ENCODE peak calls at places on chromosomes 6 and 20, in seven cellular contexts. C is lower leg skin, S is RWPE1, V is iPS DF 19.7, X is NCI-H460, F is midbrain, Y is stomach. O is an unnamed sample.

GRCh38 chr6:41678511-41679084 is 40.3 kb downstream of the MDFI start:
- DNase-seq in C (no peak), S (no peak), V (no peak), X (no peak), F (no peak), Y (no peak), O (no peak)

GRCh38 chr6:37123957-37124729 is 45.8 kb upstream of the PIM1 start:
- DNase-seq in C (no peak), S (no peak), V (no peak), X (no peak), F (no peak), Y (no peak), O (no peak)

GRCh38 chr6:158909938-158910337 is 90.1 kb downstream of the RSPH3 start:
- DNase-seq in C (no peak), S (no peak), V (peak; percentile 25), X (no peak), F (no peak), Y (no peak), O (peak; percentile 33)

GRCh38 chr6:35605600-35605999 is 83.1 kb downstream of the FKBP5 start:
- DNase-seq in C (no peak), S (no peak), V (no peak), X (no peak), F (no peak), Y (no peak), O (no peak)

GRCh38 chr6:131116755-131117360 is 18.4 kb upstream of the AKAP7 start:
- DNase-seq in C (no peak), S (peak; percentile 44), V (no peak), X (peak; percentile 38), F (peak; percentile 50), Y (no peak), O (peak; percentile 11)

GRCh38 chr20:57809661-57810172 is 99.9 kb upstream of the PMEPA1 start:
- DNase-seq in C (peak; percentile 26), S (peak; percentile 78), V (no peak), X (no peak), F (no peak), Y (no peak), O (no peak)

GRCh38 chr6:1407499-1407990 is 18.2 kb downstream of the FOXF2 start:
- DNase-seq in C (no peak), S (no peak), V (no peak), X (no peak), F (no peak), Y (peak; percentile 24), O (no peak)

GRCh38 chr20:59351148-59352040 is 51.0 kb downstream of the EDN3 start:
- DNase-seq in C (no peak), S (peak; percentile 51), V (no peak), X (no peak), F (no peak), Y (no peak), O (no peak)

GRCh38 chr20:21702553-21703467 is 2.7 kb upstream of the PAX1 start:
- DNase-seq in C (no peak), S (peak; percentile 15), V (no peak), X (peak; percentile 29), F (peak; percentile 68), Y (no peak), O (peak; percentile 50)

GRCh38 chr20:38247166-38247509 is 13.4 kb downstream of the KIAA1755 start:
- DNase-seq in C (no peak), S (no peak), V (no peak), X (no peak), F (no peak), Y (no peak), O (no peak)

GRCh38 chr6:35356391-35356790 is 14.0 kb downstream of the PPARD start:
- DNase-seq in C (no peak), S (no peak), V (no peak), X (no peak), F (peak; percentile 43), Y (no peak), O (no peak)

GRCh38 chr6:168734523-168734922 is 293.5 kb downstream of the SMOC2 start:
- DNase-seq in C (no peak), S (no peak), V (no peak), X (no peak), F (no peak), Y (no peak), O (no peak)

O was measured in NT2/D1.